ENCODE peak calls at places on chromosomes 12 and 14, in seven cellular contexts. N is activated T-helper 2 cell treated with anti-CD3 and anti-CD28 coated beads, Interferon-gamma antibody, Interleukin-2, Interleukin-4, amounts not matched to agents 10 μg/mL and 5 μg/mL and 100 μg/mL, durations not matched to agents 14 hours and 24 hours and 36 hours; C is stimulated activated CD4-positive, alpha-beta T cell treated with anti-CD3 and anti-CD28 coated beads, TNF-alpha, amount 100 ng/mL, for 4 hours; K is hippocampal formation; Y is astrocyte of the spinal cord; R is iris pigment epithelial cell; F is iPS-NIHi11. G is an unnamed sample.

GRCh38 chr12:81221681-81222080 is 143.8 kb downstream of the ACSS3 start:
- DNase-seq in N (no peak), K (no peak), C (no peak), R (no peak), Y (peak), F (no peak), G (no peak)

GRCh38 chr12:990308-990648 is 745 bp upstream of the ERC1 start:
- DNase-seq in K (peak), F (peak), C (no peak), R (peak), Y (no peak), N (peak), G (no peak)

GRCh38 chr12:56315256-56315625 is 547 bp downstream of the CNPY2 start:
- DNase-seq in F (peak), Y (peak), K (peak), R (peak), N (no peak), C (no peak), G (peak)

GRCh38 chr14:72619071-72619710 is 274.7 kb downstream of the DPF3 start:
- DNase-seq in F (no peak), Y (no peak), R (no peak), C (no peak), K (no peak), N (no peak), G (no peak)

GRCh38 chr14:75298187-75298985 is 19.8 kb downstream of the FOS start:
- DNase-seq in K (no peak), F (no peak), N (no peak), Y (no peak), C (no peak), R (peak), G (no peak)

GRCh38 chr14:75470238-75470797 is 42.5 kb downstream of the JDP2 start:
- DNase-seq in K (no peak), R (no peak), Y (no peak), N (no peak), C (no peak), F (no peak), G (no peak)

GRCh38 chr12:90274407-90274806 is 565.8 kb upstream of the ATP2B1 start:
- DNase-seq in F (no peak), R (no peak), K (no peak), Y (no peak), C (no peak), N (no peak), G (no peak)

GRCh38 chr12:120283318-120283717 is 8.4 kb downstream of the RNU4-2 start:
- DNase-seq in Y (no peak), C (no peak), N (no peak), R (no peak), F (no peak), K (no peak), G (no peak)

GRCh38 chr12:114767906-114768697 is 84.1 kb upstream of the TBX3 start:
- DNase-seq in F (no peak), N (no peak), R (no peak), C (no peak), Y (peak), K (no peak), G (no peak)

GRCh38 chr12:88947486-88948043 is 367.3 kb upstream of the KITLG start:
- DNase-seq in C (no peak), N (no peak), K (no peak), R (no peak), F (no peak), Y (no peak), G (no peak)

GRCh38 chr14:72892103-72892878 is 1.6 kb downstream of the DPF3 start:
- DNase-seq in C (no peak), N (peak), Y (peak), K (peak), F (peak), R (peak), G (peak)

GRCh38 chr12:63911336-63911735 is 66.8 kb downstream of the SRGAP1 start:
- DNase-seq in R (peak), Y (no peak), F (no peak), N (no peak), C (no peak), K (no peak), G (no peak)

GRCh38 chr12:77402726-77403125 is 337.4 kb upstream of the E2F7 start:
- DNase-seq in Y (peak), K (no peak), N (no peak), C (no peak), F (no peak), R (peak), G (no peak)

GRCh38 chr14:22386924-22387775 is 201.9 kb downstream of the DAD1 start:
- DNase-seq in N (no peak), C (no peak), Y (peak), F (peak), K (peak), R (peak), G (peak)

GRCh38 chr12:54424232-54424631 is 5.2 kb upstream of the ITGA5 start:
- DNase-seq in N (no peak), Y (no peak), R (no peak), K (no peak), F (no peak), C (no peak), G (no peak)

GRCh38 chr14:61408498-61408897 is 87.1 kb downstream of the PRKCH start:
- DNase-seq in N (no peak), F (no peak), Y (no peak), R (no peak), K (no peak), C (no peak), G (no peak)

GRCh38 chr12:114447274-114447716 is 41.4 kb upstream of the TBX5 start:
- DNase-seq in Y (no peak), F (peak), K (no peak), C (no peak), N (no peak), R (no peak), G (no peak)

GRCh38 chr12:73867147-73867546 is 670.5 kb upstream of the ATXN7L3B start:
- DNase-seq in F (no peak), C (no peak), Y (no peak), N (no peak), R (peak), K (no peak), G (no peak)

GRCh38 chr14:96253140-96253539 is 2.9 kb upstream of the BDKRB1 start:
- DNase-seq in Y (peak), F (no peak), K (no peak), C (no peak), N (no peak), R (peak), G (no peak)

G was measured in frontal cortex.